ENCODE peak calls at places on chromosome 5, in ten cellular contexts. M is kidney; Z is neural progenitor cell; D is anterior cingulate cortex; B is HT1080; S is nephron progenitor cell; G is AG09309; V is CD4-positive, alpha-beta T cell; T is activated CD4-positive, CD25-positive, alpha-beta regulatory T cell; Q is C1 segment of cervical spinal cord. W is an unnamed sample.

GRCh38 chr5:178241688-178242231 is 9.2 kb upstream of the PHYKPL start:
- DNase-seq in M (peak), Z (no peak), D (no peak), B (no peak), S (no peak), G (no peak), V (no peak), T (no peak), Q (no peak), W (no peak)

GRCh38 chr5:76402880-76403712 is at the start of gene IQGAP2:
- DNase-seq in M (peak), Z (peak), D (no peak), B (peak), S (peak), G (no peak), V (peak), T (peak), Q (no peak), W (peak)

GRCh38 chr5:57470339-57470738 is 12.3 kb downstream of the ACTBL2 start:
- DNase-seq in M (no peak), Z (no peak), D (no peak), B (no peak), S (no peak), G (no peak), V (no peak), T (no peak), Q (no peak), W (no peak)

GRCh38 chr5:51892680-51893079 is 509.4 kb downstream of the ISL1 start:
- DNase-seq in M (no peak), Z (no peak), D (no peak), B (no peak), S (no peak), G (no peak), V (no peak), T (no peak), Q (no peak), W (no peak)

GRCh38 chr5:4614088-4614487 is 526.0 kb upstream of the ADAMTS16 start:
- DNase-seq in M (no peak), Z (peak), D (no peak), B (no peak), S (no peak), G (no peak), V (no peak), T (no peak), Q (no peak), W (no peak)

GRCh38 chr5:53714324-53715010 is 154.0 kb downstream of the NDUFS4 start:
- DNase-seq in M (no peak), Z (no peak), D (no peak), B (no peak), S (no peak), G (no peak), V (no peak), T (no peak), Q (no peak), W (no peak)

GRCh38 chr5:140594169-140594568 is 29.5 kb downstream of the SLC35A4 start:
- DNase-seq in M (no peak), Z (no peak), D (no peak), B (no peak), S (no peak), G (no peak), V (no peak), T (no peak), Q (no peak), W (no peak)

GRCh38 chr5:118243068-118243467 is 745.3 kb downstream of the DTWD2 start:
- DNase-seq in M (no peak), Z (no peak), D (no peak), B (no peak), S (no peak), G (no peak), V (no peak), T (no peak), Q (no peak), W (no peak)

GRCh38 chr5:138972836-138973235 is 97.7 kb upstream of the LRRTM2 start:
- DNase-seq in M (no peak), Z (peak), D (no peak), B (no peak), S (no peak), G (no peak), V (no peak), T (no peak), Q (no peak), W (no peak)

GRCh38 chr5:151153766-151154272 is 3.8 kb downstream of the ANXA6 start:
- DNase-seq in M (no peak), Z (no peak), D (no peak), B (no peak), S (no peak), G (no peak), V (no peak), T (no peak), Q (no peak), W (peak)

GRCh38 chr5:88051148-88051547 is 217.5 kb downstream of the TMEM161B start:
- DNase-seq in M (no peak), Z (no peak), D (no peak), B (no peak), S (no peak), G (no peak), V (no peak), T (no peak), Q (no peak), W (no peak)

GRCh38 chr5:40605295-40605958 is 74.3 kb upstream of the PTGER4 start:
- DNase-seq in M (no peak), Z (no peak), D (no peak), B (peak), S (no peak), G (no peak), V (no peak), T (no peak), Q (no peak), W (no peak)